ENCODE peak calls at places on chromosomes 2 and 18, in seven cellular contexts. D, J, G, F, Q, L and Z are unnamed samples.

GRCh38 chr18:42064109-42064508 is 109.1 kb downstream of the PIK3C3 start:
- DNase-seq in D (no peak), J (no peak), G (no peak), F (no peak), Q (no peak), L (no peak), Z (no peak)

GRCh38 chr2:150491943-150492342 is 4.5 kb upstream of the RND3 start:
- DNase-seq in D (no peak), J (no peak), G (no peak), F (no peak), Q (no peak), L (no peak), Z (no peak)

GRCh38 chr2:94880507-94880906 is 9.3 kb downstream of the TEKT4 start:
- DNase-seq in D (no peak), J (no peak), G (no peak), F (no peak), Q (no peak), L (no peak), Z (no peak)

GRCh38 chr2:225411452-225411851 is 11.9 kb downstream of the NYAP2 start:
- DNase-seq in D (no peak), J (no peak), G (no peak), F (no peak), Q (no peak), L (no peak), Z (no peak)

GRCh38 chr18:11502368-11502767 is 107.0 kb upstream of the SLC35G4 start:
- DNase-seq in D (no peak), J (no peak), G (no peak), F (no peak), Q (no peak), L (no peak), Z (no peak)

GRCh38 chr2:161044937-161045336 is 115.3 kb upstream of the TANK start:
- DNase-seq in D (no peak), J (no peak), G (no peak), F (no peak), Q (no peak), L (no peak), Z (no peak)

GRCh38 chr2:195694553-195694952 is 37.5 kb downstream of the SLC39A10 start:
- DNase-seq in D (no peak), J (no peak), G (no peak), F (no peak), Q (no peak), L (no peak), Z (no peak)

GRCh38 chr18:47260138-47260923 is 8.9 kb upstream of the SKOR2 start:
- DNase-seq in D (no peak), J (no peak), G (peak; percentile 31), F (no peak), Q (peak; percentile 33), L (peak; percentile 21), Z (no peak)

GRCh38 chr2:28166956-28167355 is 225.7 kb upstream of the FOSL2 start:
- DNase-seq in D (no peak), J (no peak), G (no peak), F (no peak), Q (no peak), L (no peak), Z (no peak)

GRCh38 chr18:24054130-24054529 is 39.6 kb downstream of the TTC39C start:
- DNase-seq in D (no peak), J (no peak), G (no peak), F (no peak), Q (no peak), L (no peak), Z (no peak)

GRCh38 chr2:118992740-118993391 is 50.9 kb downstream of the MARCO start:
- DNase-seq in D (no peak), J (no peak), G (peak; percentile 10), F (no peak), Q (no peak), L (no peak), Z (no peak)

GRCh38 chr2:33598472-33599174 is 476 bp downstream of the FAM98A start:
- DNase-seq in D (no peak), J (no peak), G (no peak), F (no peak), Q (peak; percentile 23), L (peak; percentile 45), Z (peak; percentile 30)

GRCh38 chr18:39527465-39527864 is 1961.9 kb upstream of the CELF4 start:
- DNase-seq in D (no peak), J (no peak), G (no peak), F (no peak), Q (no peak), L (no peak), Z (no peak)

GRCh38 chr18:69636529-69637301 is 236.0 kb downstream of the DOK6 start:
- DNase-seq in D (no peak), J (no peak), G (no peak), F (no peak), Q (no peak), L (no peak), Z (no peak)

GRCh38 chr2:16700566-16701259 is 35.1 kb upstream of the CYRIA start:
- DNase-seq in D (no peak), J (no peak), G (no peak), F (no peak), Q (no peak), L (no peak), Z (no peak)

GRCh38 chr2:1683297-1683696 is 61.0 kb downstream of the PXDN start:
- DNase-seq in D (no peak), J (no peak), G (no peak), F (no peak), Q (no peak), L (no peak), Z (no peak)

GRCh38 chr2:20942538-20943223 is 101.2 kb downstream of the APOB start:
- DNase-seq in D (no peak), J (no peak), G (no peak), F (no peak), Q (no peak), L (no peak), Z (no peak)

GRCh38 chr2:54574860-54575247 is 118.7 kb downstream of the SPTBN1 start:
- DNase-seq in D (no peak), J (no peak), G (no peak), F (no peak), Q (no peak), L (no peak), Z (no peak)

GRCh38 chr2:128301501-128301966 is 17.1 kb downstream of the HS6ST1 start:
- DNase-seq in D (no peak), J (no peak), G (no peak), F (peak; percentile 84), Q (no peak), L (no peak), Z (peak; percentile 61)

GRCh38 chr18:23563377-23564043 is 22.8 kb downstream of the NPC1 start:
- DNase-seq in D (no peak), J (no peak), G (no peak), F (no peak), Q (no peak), L (no peak), Z (no peak)

GRCh38 chr18:36366994-36367839 is 69.7 kb downstream of the FHOD3 start:
- DNase-seq in D (no peak), J (no peak), G (no peak), F (no peak), Q (no peak), L (no peak), Z (peak; percentile 60)

GRCh38 chr2:197759013-197759412 is 26.1 kb downstream of the BOLL start:
- DNase-seq in D (no peak), J (no peak), G (no peak), F (no peak), Q (no peak), L (no peak), Z (no peak)

GRCh38 chr2:32680937-32681336 is 53.1 kb downstream of the TTC27 start:
- DNase-seq in D (no peak), J (no peak), G (no peak), F (no peak), Q (no peak), L (no peak), Z (no peak)

GRCh38 chr2:29777164-29777563 is 144.2 kb downstream of the ALK start:
- DNase-seq in D (no peak), J (no peak), G (no peak), F (no peak), Q (no peak), L (no peak), Z (no peak)

GRCh38 chr2:379778-380177 is 91.9 kb upstream of the ALKAL2 start:
- DNase-seq in D (peak; percentile 86), J (no peak), G (no peak), F (no peak), Q (no peak), L (no peak), Z (no peak)

GRCh38 chr18:35610089-35610488 is 28.5 kb downstream of the GALNT1 start:
- DNase-seq in D (no peak), J (no peak), G (no peak), F (no peak), Q (peak; percentile 18), L (peak; percentile 38), Z (no peak)

GRCh38 chr2:9112079-9112721 is 94.4 kb upstream of the ASAP2 start:
- DNase-seq in D (no peak), J (no peak), G (peak; percentile 42), F (peak; percentile 84), Q (peak; percentile 65), L (no peak), Z (peak; percentile 83)

GRCh38 chr2:182891611-182892010 is 25.2 kb upstream of the FRZB start:
- DNase-seq in D (no peak), J (no peak), G (no peak), F (no peak), Q (no peak), L (no peak), Z (no peak)

GRCh38 chr2:229660391-229660790 is 54.0 kb downstream of the DNER start:
- DNase-seq in D (no peak), J (no peak), G (no peak), F (no peak), Q (no peak), L (no peak), Z (no peak)

DNA sequence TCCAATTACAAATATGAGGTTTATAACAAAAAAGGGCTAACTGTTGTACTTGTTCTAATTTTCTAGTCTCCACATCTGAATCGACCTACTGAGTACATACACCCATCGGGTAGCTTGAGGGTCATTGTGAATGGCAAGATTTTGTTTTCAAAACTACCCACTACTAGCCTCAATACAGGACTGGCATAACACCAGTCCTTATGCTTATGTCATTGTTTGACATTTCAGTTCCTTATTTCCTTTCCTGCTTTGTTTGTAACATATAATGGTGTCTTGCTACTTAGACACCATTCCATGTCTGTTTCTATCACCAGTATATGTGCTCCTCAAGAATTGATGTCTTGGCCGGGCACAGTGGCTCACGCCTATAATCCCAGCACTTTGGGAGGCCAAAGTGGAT is 86.0 kb downstream of the EPHA4 start:
- DNase-seq in D (no peak), J (no peak), G (no peak), F (no peak), Q (no peak), L (no peak), Z (no peak)
- H3K4me3 ChIP-seq in D (no peak overlapping the region), J (no peak overlapping the region), G (no peak overlapping the region), F (no peak overlapping the region), Q (no peak overlapping the region), L (no peak overlapping the region), Z (no peak overlapping the region)

GRCh38 chr2:79876430-79876829 is 363.6 kb downstream of the CTNNA2 start:
- DNase-seq in D (no peak), J (no peak), G (no peak), F (no peak), Q (peak; percentile 38), L (no peak), Z (no peak)
- TF ChIP-seq CTCF in D (no peak), J (no peak), G (no peak), F (no peak), Q (peak; percentile 43), L (no peak), Z (no peak)

GRCh38 chr2:75405000-75405399 is 155.7 kb downstream of the EVA1A start:
- DNase-seq in D (no peak), J (no peak), G (no peak), F (no peak), Q (no peak), L (no peak), Z (no peak)
- TF ChIP-seq EP300 in D (no peak), J (no peak), G (no peak), F (no peak), Q (no peak), L (no peak), Z (no peak)

GRCh38 chr2:24489465-24489864 is 1.6 kb upstream of the NCOA1 start:
- DNase-seq in D (no peak), J (no peak), G (no peak), F (no peak), Q (no peak), L (no peak), Z (no peak)
- H3K4me3 ChIP-seq in D (no peak overlapping the region), J (no peak overlapping the region), G (no peak overlapping the region), F (no peak overlapping the region), Q (no peak overlapping the region), L (no peak overlapping the region), Z (no peak overlapping the region)